ENCODE peak calls at places on chromosomes 5 and 9, in five cellular contexts. C is IMR-90, U is progenitor cell of endocrine pancreas, B is cardiac fibroblast, S is ovary. N is an unnamed sample.

GRCh38 chr9:81902601-81903000 is 25.6 kb upstream of the SPATA31D4 start:
- DNase-seq in C (peak; percentile 46), U (no peak), B (no peak), S (no peak), N (no peak)

GRCh38 chr9:88820055-88820454 is 171.2 kb upstream of the S1PR3 start:
- DNase-seq in C (no peak), U (no peak), B (no peak), S (no peak), N (no peak)

GRCh38 chr5:40436535-40437237 is 243.0 kb upstream of the PTGER4 start:
- DNase-seq in C (no peak), U (no peak), B (no peak), S (no peak), N (no peak)

GRCh38 chr9:137876269-137876668 is 1.3 kb upstream of the CACNA1B start:
- DNase-seq in C (no peak), U (no peak), B (no peak), S (no peak), N (no peak)

GRCh38 chr9:82273121-82273520 is 284.5 kb downstream of the SPATA31D1 start:
- DNase-seq in C (peak; percentile 67), U (no peak), B (no peak), S (no peak), N (no peak)

GRCh38 chr9:32782476-32783167 is 718 bp upstream of the TMEM215 start:
- DNase-seq in C (no peak), U (no peak), B (no peak), S (no peak), N (peak; percentile 50)

GRCh38 chr9:18923167-18923566 is 109.8 kb downstream of the SAXO1 start:
- DNase-seq in C (no peak), U (no peak), B (no peak), S (no peak), N (no peak)

GRCh38 chr5:54013556-54014157 is 296.7 kb downstream of the ARL15 start:
- DNase-seq in C (peak; percentile 90), U (no peak), B (peak; percentile 81), S (no peak), N (no peak)

GRCh38 chr9:3756071-3756470 is 230.3 kb upstream of the RFX3 start:
- DNase-seq in C (no peak), U (no peak), B (no peak), S (no peak), N (no peak)

GRCh38 chr5:169519358-169519757 is 64.2 kb upstream of the SPDL1 start:
- DNase-seq in C (no peak), U (no peak), B (no peak), S (no peak), N (no peak)

GRCh38 chr9:97980479-97980803 is 2.7 kb upstream of the ANP32B start:
- DNase-seq in C (no peak), U (no peak), B (peak; percentile 39), S (no peak), N (no peak)

DNA sequence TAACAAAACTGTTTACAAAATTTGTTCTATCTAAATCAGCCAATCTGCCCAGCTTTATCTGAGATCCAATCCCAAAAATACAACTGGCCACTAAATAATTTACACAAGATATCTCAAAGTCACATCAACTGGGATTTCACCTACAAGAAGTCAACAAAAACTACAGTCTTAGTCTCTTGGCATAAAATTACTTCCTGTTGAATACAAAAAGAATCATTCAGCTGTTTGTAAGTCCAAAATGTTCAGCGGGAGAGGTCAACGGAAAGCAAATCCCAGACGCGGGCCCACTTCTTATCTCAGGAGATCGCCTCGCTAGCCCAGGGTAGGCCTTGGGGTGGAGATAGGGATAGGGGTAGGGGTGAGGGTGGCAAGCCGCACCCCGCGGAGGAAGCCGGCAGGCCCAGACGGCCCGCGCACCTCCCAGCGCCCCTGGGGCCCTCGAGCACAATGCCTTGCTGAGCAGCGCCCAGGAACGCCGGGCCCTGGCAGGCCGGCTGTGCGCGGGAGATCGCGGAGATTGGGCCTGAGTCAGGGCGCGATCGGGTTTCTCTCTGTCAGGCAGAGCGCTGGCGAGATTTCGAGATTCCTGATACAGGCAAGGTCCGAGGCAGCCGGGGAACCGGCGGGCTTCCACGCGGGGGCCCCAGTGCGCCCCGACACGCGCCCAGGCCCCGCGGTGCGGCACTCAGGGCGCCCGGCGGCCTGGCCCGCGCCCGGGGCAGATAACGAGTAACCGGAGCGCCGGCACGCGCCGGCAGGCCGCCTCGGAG is 710 bp downstream of the HINT1 start:
- DNase-seq in C (peak; percentile 84), U (peak; percentile 46), B (peak; percentile 66), S (peak; percentile 72), N (peak; percentile 79)
- TF ChIP-seq CTCF in C (peak; percentile 37), U (no peak), B (no peak), S (no peak), N (no peak)

GRCh38 chr5:119966028-119966427 is 336.7 kb downstream of the FAM170A start:
- DNase-seq in C (no peak), U (no peak), B (peak; percentile 3), S (no peak), N (no peak)
- TF ChIP-seq CTCF in C (no peak), U (no peak), B (no peak), S (no peak), N (no peak)

GRCh38 chr9:134370213-134370492 is 43.9 kb downstream of the RXRA start:
- DNase-seq in C (no peak), U (no peak), B (no peak), S (peak; percentile 71), N (no peak)

GRCh38 chr9:134373269-134373668 is 47.0 kb downstream of the RXRA start:
- DNase-seq in C (no peak), U (no peak), B (no peak), S (no peak), N (no peak)

GRCh38 chr9:134372621-134373267 is 46.5 kb downstream of the RXRA start:
- DNase-seq in C (no peak), U (no peak), B (peak; percentile 27), S (no peak), N (no peak)

GRCh38 chr9:134370638-134371037 is 44.4 kb downstream of the RXRA start:
- DNase-seq in C (no peak), U (no peak), B (no peak), S (no peak), N (no peak)

GRCh38 chr9:134371731-134372130 is 45.5 kb downstream of the RXRA start:
- DNase-seq in C (no peak), U (no peak), B (no peak), S (no peak), N (no peak)
- TF ChIP-seq CTCF in C (no peak), U (no peak), B (no peak), S (no peak), N (no peak)

GRCh38 chr5:142175039-142175438 is 66.5 kb downstream of the NDFIP1 start:
- DNase-seq in C (no peak), U (no peak), B (no peak), S (no peak), N (no peak)
- TF ChIP-seq CTCF in C (no peak), U (no peak), B (no peak), S (no peak), N (no peak)

GRCh38 chr5:14487896-14488570 is 93.6 kb upstream of the OTULINL start:
- DNase-seq in C (no peak), U (no peak), B (no peak), S (no peak), N (no peak)
- TF ChIP-seq CTCF in C (no peak), U (no peak), B (no peak), S (no peak), N (no peak)

GRCh38 chr5:34657550-34657921 is 1.4 kb downstream of the RAI14 start:
- DNase-seq in C (peak; percentile 42), U (peak; percentile 11), B (peak; percentile 72), S (peak; percentile 45), N (peak; percentile 50)

GRCh38 chr5:34655354-34655991 is 655 bp upstream of the RAI14 start:
- DNase-seq in C (peak; percentile 90), U (peak; percentile 15), B (peak; percentile 80), S (peak; percentile 51), N (peak; percentile 32)

GRCh38 chr5:34656001-34656699 is at the start of gene RAI14:
- DNase-seq in C (peak; percentile 85), U (peak; percentile 67), B (peak; percentile 94), S (peak; percentile 88), N (peak; percentile 85)

GRCh38 chr5:34658023-34658422 is 1.9 kb downstream of the RAI14 start:
- DNase-seq in C (peak; percentile 66), U (no peak), B (peak; percentile 26), S (no peak), N (no peak)

GRCh38 chr5:34656700-34657549 is 797 bp downstream of the RAI14 start:
- DNase-seq in C (no peak), U (peak; percentile 20), B (peak; percentile 39), S (peak; percentile 58), N (peak; percentile 45)
- TF ChIP-seq CTCF in C (no peak), U (no peak), B (no peak), S (no peak), N (no peak)

N was measured in nephron progenitor cell.